ENCODE peak calls at places on chromosomes 6 and 20, in eight cellular contexts. One of them, this sample, is unnamed.

GRCh38 chr20:48910360-48910781 is 11.1 kb upstream of the ARFGEF2 start:
- DNase-seq in hepatocyte: no peak
- DNase-seq in GM23338: no peak
- DNase-seq in body of pancreas: no peak
- DNase-seq in CD8-positive, alpha-beta T cell: peak; percentile 47
- DNase-seq in CD8-positive, alpha-beta memory T cell: peak; percentile 56
- DNase-seq in neuronal stem cell: no peak
- DNase-seq in Karpas-422: no peak
- DNase-seq in this sample: no peak

GRCh38 chr6:11213305-11214106 is 19.0 kb downstream of the NEDD9 start:
- DNase-seq in body of pancreas: no peak
- DNase-seq in Karpas-422: no peak
- DNase-seq in CD8-positive, alpha-beta memory T cell: no peak
- DNase-seq in hepatocyte: no peak
- DNase-seq in GM23338: no peak
- DNase-seq in CD8-positive, alpha-beta T cell: no peak
- DNase-seq in neuronal stem cell: no peak
- DNase-seq in this sample: no peak

GRCh38 chr20:59749293-59749680 is 144.9 kb downstream of the PHACTR3 start:
- DNase-seq in neuronal stem cell: no peak
- DNase-seq in hepatocyte: no peak
- DNase-seq in body of pancreas: no peak
- DNase-seq in CD8-positive, alpha-beta memory T cell: no peak
- DNase-seq in CD8-positive, alpha-beta T cell: no peak
- DNase-seq in Karpas-422: no peak
- DNase-seq in GM23338: no peak
- DNase-seq in this sample: no peak

GRCh38 chr6:157317129-157317814 is 6.0 kb downstream of the TMEM242 start:
- DNase-seq in neuronal stem cell: no peak
- DNase-seq in CD8-positive, alpha-beta memory T cell: no peak
- DNase-seq in GM23338: no peak
- DNase-seq in CD8-positive, alpha-beta T cell: no peak
- DNase-seq in body of pancreas: peak; percentile 73
- DNase-seq in Karpas-422: no peak
- DNase-seq in hepatocyte: peak; percentile 36
- DNase-seq in this sample: peak; percentile 72

GRCh38 chr6:109782401-109783046 is 91.4 kb downstream of the FIG4 start:
- DNase-seq in GM23338: no peak
- DNase-seq in CD8-positive, alpha-beta T cell: no peak
- DNase-seq in Karpas-422: peak; percentile 31
- DNase-seq in body of pancreas: no peak
- DNase-seq in hepatocyte: no peak
- DNase-seq in CD8-positive, alpha-beta memory T cell: no peak
- DNase-seq in neuronal stem cell: no peak
- DNase-seq in this sample: no peak

GRCh38 chr6:148814082-148814790 is 67.4 kb downstream of the UST start:
- DNase-seq in hepatocyte: no peak
- DNase-seq in body of pancreas: no peak
- DNase-seq in GM23338: no peak
- DNase-seq in CD8-positive, alpha-beta memory T cell: no peak
- DNase-seq in neuronal stem cell: no peak
- DNase-seq in CD8-positive, alpha-beta T cell: no peak
- DNase-seq in Karpas-422: no peak
- DNase-seq in this sample: no peak

GRCh38 chr20:2042400-2042799 is 48.5 kb upstream of the PDYN start:
- DNase-seq in neuronal stem cell: no peak
- DNase-seq in CD8-positive, alpha-beta memory T cell: no peak
- DNase-seq in CD8-positive, alpha-beta T cell: no peak
- DNase-seq in body of pancreas: no peak
- DNase-seq in hepatocyte: no peak
- DNase-seq in Karpas-422: no peak
- DNase-seq in GM23338: no peak
- DNase-seq in this sample: no peak

GRCh38 chr20:32893263-32893877 is 34.6 kb downstream of the EFCAB8 start:
- DNase-seq in body of pancreas: no peak
- DNase-seq in Karpas-422: no peak
- DNase-seq in CD8-positive, alpha-beta memory T cell: no peak
- DNase-seq in neuronal stem cell: no peak
- DNase-seq in hepatocyte: no peak
- DNase-seq in GM23338: no peak
- DNase-seq in CD8-positive, alpha-beta T cell: no peak
- DNase-seq in this sample: no peak

GRCh38 chr6:90483116-90483839 is 103.6 kb downstream of the MAP3K7 start:
- DNase-seq in hepatocyte: no peak
- DNase-seq in Karpas-422: no peak
- DNase-seq in CD8-positive, alpha-beta T cell: no peak
- DNase-seq in neuronal stem cell: no peak
- DNase-seq in body of pancreas: no peak
- DNase-seq in GM23338: no peak
- DNase-seq in CD8-positive, alpha-beta memory T cell: no peak
- DNase-seq in this sample: no peak

DNA sequence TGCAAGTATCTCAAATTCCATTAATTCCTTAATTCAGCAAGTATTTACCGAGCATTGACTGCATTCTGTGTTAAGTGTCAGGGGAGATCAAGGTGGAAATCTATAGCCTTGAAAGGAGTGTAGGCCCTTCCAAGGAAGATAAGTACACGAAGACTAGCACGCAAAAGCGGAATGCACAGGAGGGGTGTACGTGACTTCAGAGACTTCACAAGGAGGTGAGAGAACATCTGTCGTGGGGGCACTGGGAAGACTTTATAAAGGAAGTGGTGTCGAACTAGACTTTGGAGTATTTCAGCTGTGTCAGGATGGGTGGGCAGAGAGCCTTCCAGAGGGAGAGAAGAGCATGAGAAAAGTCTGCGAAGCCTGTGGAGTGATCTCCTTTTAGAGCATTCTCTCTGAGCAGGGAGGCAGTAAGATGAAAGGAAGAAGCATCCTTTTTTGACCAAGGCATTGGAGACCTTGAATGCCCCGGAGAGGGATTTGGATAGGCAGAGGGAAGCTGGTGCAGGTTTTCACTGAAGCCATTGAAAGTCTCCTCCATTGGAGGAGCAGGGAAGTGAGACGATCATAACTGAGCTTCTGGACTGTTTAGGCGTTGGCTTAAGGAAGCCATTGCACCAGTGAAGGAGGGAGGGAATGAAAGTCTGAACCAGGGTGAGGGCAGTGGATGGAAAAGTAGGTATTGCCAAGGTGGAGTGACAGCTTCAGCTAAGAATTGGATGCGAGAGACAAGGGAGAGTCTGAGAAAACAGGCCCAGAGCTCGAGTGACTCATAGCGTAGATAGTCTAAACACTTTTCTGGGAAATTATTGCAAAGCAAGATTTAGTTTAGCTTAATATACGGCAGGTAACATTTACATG is 4.3 kb downstream of the DSP start:
- DNase-seq in Karpas-422: no peak
- DNase-seq in CD8-positive, alpha-beta memory T cell: no peak
- DNase-seq in neuronal stem cell: no peak
- DNase-seq in hepatocyte: peak; percentile 48
- DNase-seq in CD8-positive, alpha-beta T cell: no peak
- DNase-seq in body of pancreas: no peak
- DNase-seq in GM23338: no peak
- DNase-seq in this sample: no peak
- H3K27ac ChIP-seq in Karpas-422: no peak overlapping the region
- H3K27ac ChIP-seq in CD8-positive, alpha-beta memory T cell: no peak overlapping the region
- H3K27ac ChIP-seq in neuronal stem cell: no peak overlapping the region
- H3K27ac ChIP-seq in hepatocyte: peak overlapping the region; percentile 98
- H3K27ac ChIP-seq in CD8-positive, alpha-beta T cell: no peak overlapping the region
- H3K27ac ChIP-seq in body of pancreas: no peak overlapping the region
- H3K27ac ChIP-seq in GM23338: no peak overlapping the region
- H3K27ac ChIP-seq in this sample: peak overlapping the region; percentile 97

GRCh38 chr6:166554316-166554715 is 32.2 kb downstream of the RAMACL start:
- DNase-seq in CD8-positive, alpha-beta memory T cell: no peak
- DNase-seq in Karpas-422: no peak
- DNase-seq in neuronal stem cell: no peak
- DNase-seq in hepatocyte: no peak
- DNase-seq in CD8-positive, alpha-beta T cell: no peak
- DNase-seq in GM23338: no peak
- DNase-seq in body of pancreas: no peak
- DNase-seq in this sample: no peak
- H3K27ac ChIP-seq in CD8-positive, alpha-beta memory T cell: no peak overlapping the region
- H3K27ac ChIP-seq in Karpas-422: no peak overlapping the region
- H3K27ac ChIP-seq in neuronal stem cell: no peak overlapping the region
- H3K27ac ChIP-seq in hepatocyte: peak overlapping the region; percentile 38
- H3K27ac ChIP-seq in CD8-positive, alpha-beta T cell: no peak overlapping the region
- H3K27ac ChIP-seq in GM23338: no peak overlapping the region
- H3K27ac ChIP-seq in body of pancreas: no peak overlapping the region
- H3K27ac ChIP-seq in this sample: peak overlapping the region; percentile 46

GRCh38 chr6:106098383-106099234 is 12.5 kb downstream of the PRDM1 start:
- DNase-seq in Karpas-422: no peak
- DNase-seq in neuronal stem cell: no peak
- DNase-seq in hepatocyte: peak; percentile 66
- DNase-seq in CD8-positive, alpha-beta T cell: peak; percentile 82
- DNase-seq in GM23338: peak; percentile 39
- DNase-seq in CD8-positive, alpha-beta memory T cell: peak; percentile 79
- DNase-seq in body of pancreas: peak; percentile 66
- DNase-seq in this sample: peak; percentile 83
- H3K27ac ChIP-seq in Karpas-422: no peak overlapping the region
- H3K27ac ChIP-seq in neuronal stem cell: no peak overlapping the region
- H3K27ac ChIP-seq in hepatocyte: peak overlapping the region; percentile 85
- H3K27ac ChIP-seq in CD8-positive, alpha-beta T cell: peak overlapping the region; percentile 43
- H3K27ac ChIP-seq in GM23338: no peak overlapping the region
- H3K27ac ChIP-seq in CD8-positive, alpha-beta memory T cell: peak overlapping the region; percentile 76
- H3K27ac ChIP-seq in body of pancreas: no peak overlapping the region
- H3K27ac ChIP-seq in this sample: peak overlapping the region; percentile 97

GRCh38 chr20:31861346-31862156 is 8.8 kb downstream of the DUSP15 start:
- DNase-seq in body of pancreas: peak; percentile 51
- DNase-seq in GM23338: peak; percentile 97
- DNase-seq in CD8-positive, alpha-beta T cell: peak; percentile 76
- DNase-seq in neuronal stem cell: peak; percentile 85
- DNase-seq in hepatocyte: peak; percentile 94
- DNase-seq in Karpas-422: peak; percentile 50
- DNase-seq in CD8-positive, alpha-beta memory T cell: peak; percentile 62
- DNase-seq in this sample: no peak
- H3K27ac ChIP-seq in body of pancreas: no peak overlapping the region
- H3K27ac ChIP-seq in GM23338: peak overlapping the region; percentile 28
- H3K27ac ChIP-seq in CD8-positive, alpha-beta T cell: no peak overlapping the region
- H3K27ac ChIP-seq in neuronal stem cell: peak overlapping the region; percentile 80
- H3K27ac ChIP-seq in hepatocyte: peak overlapping the region; percentile 81
- H3K27ac ChIP-seq in Karpas-422: no peak overlapping the region
- H3K27ac ChIP-seq in CD8-positive, alpha-beta memory T cell: no peak overlapping the region
- H3K27ac ChIP-seq in this sample: no peak overlapping the region

DNA sequence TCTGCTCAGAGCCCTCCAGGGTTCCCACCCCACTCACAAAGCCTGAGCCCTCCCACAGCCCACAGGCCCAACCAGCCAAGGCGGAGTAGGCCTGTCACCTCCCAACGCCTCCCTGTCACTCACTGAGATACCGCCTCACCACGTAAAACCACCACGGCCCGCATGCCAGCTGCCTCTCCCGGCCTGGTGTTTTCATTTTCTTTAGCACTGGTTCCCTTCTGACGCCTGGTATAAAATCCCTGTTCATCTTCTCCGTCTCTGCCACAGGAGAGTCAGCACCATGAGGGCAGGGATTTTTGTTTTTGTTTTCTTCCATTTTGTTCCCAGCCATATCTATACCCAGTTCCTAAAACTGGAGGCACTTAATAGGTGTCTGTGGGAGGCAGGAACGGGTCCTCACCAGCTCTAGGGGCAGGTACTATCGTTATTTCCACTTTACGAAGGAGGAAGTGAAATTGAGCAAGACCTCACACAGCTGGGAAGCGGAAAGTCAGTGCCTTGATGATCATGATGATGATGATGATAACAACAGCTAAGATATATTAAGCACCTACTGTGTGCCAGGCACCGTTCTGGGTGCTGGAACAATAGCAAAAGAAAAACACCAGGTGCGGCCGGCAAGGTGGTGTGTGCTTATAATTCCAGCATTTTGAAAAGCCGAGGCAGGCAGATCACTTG is 58.6 kb downstream of the SNAI1 start:
- DNase-seq in CD8-positive, alpha-beta T cell: no peak
- DNase-seq in hepatocyte: no peak
- DNase-seq in body of pancreas: no peak
- DNase-seq in Karpas-422: peak; percentile 67
- DNase-seq in neuronal stem cell: no peak
- DNase-seq in CD8-positive, alpha-beta memory T cell: no peak
- DNase-seq in GM23338: no peak
- DNase-seq in this sample: no peak
- H3K27ac ChIP-seq in CD8-positive, alpha-beta T cell: no peak overlapping the region
- H3K27ac ChIP-seq in hepatocyte: peak overlapping the region; percentile 32
- H3K27ac ChIP-seq in body of pancreas: no peak overlapping the region
- H3K27ac ChIP-seq in Karpas-422: no peak overlapping the region
- H3K27ac ChIP-seq in neuronal stem cell: no peak overlapping the region
- H3K27ac ChIP-seq in CD8-positive, alpha-beta memory T cell: no peak overlapping the region
- H3K27ac ChIP-seq in GM23338: no peak overlapping the region
- H3K27ac ChIP-seq in this sample: no peak overlapping the region

DNA sequence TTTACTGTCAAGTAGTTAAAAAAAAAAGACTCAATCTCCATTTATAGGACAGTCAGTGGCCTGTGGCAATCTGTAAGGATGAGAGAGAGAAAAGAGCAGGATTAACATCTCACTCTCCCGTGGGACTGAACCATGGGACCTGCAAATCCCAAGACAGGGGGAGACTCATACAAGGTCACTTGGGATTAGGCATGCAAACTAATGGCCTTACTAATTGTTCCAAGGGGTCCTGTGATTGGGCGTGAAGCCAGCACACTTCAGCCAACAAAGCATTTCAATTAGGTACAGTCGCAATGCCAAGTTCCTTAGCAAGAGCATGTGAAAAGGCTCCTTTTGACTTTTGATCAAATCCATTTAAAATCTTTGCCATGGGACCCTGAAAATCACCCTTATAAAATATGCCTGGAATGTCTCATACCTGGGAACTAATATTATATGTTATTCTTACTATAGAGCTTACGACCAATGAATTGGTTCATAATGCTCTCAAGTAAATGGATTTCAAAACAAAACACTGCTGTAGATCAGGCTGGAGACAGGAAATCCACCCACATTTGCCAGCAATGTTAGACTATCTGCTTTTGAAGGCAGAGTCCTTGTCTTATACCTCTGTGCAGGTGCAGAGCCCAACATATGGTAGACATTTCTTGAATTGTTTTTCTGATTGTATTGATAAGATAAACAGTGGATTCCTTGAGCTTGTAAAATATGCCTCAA is 412.5 kb downstream of the GJA1 start:
- DNase-seq in GM23338: peak; percentile 16
- DNase-seq in CD8-positive, alpha-beta T cell: no peak
- DNase-seq in Karpas-422: no peak
- DNase-seq in neuronal stem cell: no peak
- DNase-seq in CD8-positive, alpha-beta memory T cell: no peak
- DNase-seq in hepatocyte: no peak
- DNase-seq in body of pancreas: no peak
- DNase-seq in this sample: no peak
- H3K27ac ChIP-seq in GM23338: peak overlapping the region; percentile 22
- H3K27ac ChIP-seq in CD8-positive, alpha-beta T cell: no peak overlapping the region
- H3K27ac ChIP-seq in Karpas-422: no peak overlapping the region
- H3K27ac ChIP-seq in neuronal stem cell: no peak overlapping the region
- H3K27ac ChIP-seq in CD8-positive, alpha-beta memory T cell: no peak overlapping the region
- H3K27ac ChIP-seq in hepatocyte: peak overlapping the region; percentile 56
- H3K27ac ChIP-seq in body of pancreas: no peak overlapping the region
- H3K27ac ChIP-seq in this sample: no peak overlapping the region